ENCODE peak calls at places on chromosomes 3 and 15, in ten cellular contexts. J is HT1080, M is smooth muscle cell of the brain vasculature, T is HuH-7.5, D is esophagus squamous epithelium, I is tibial nerve, Z is iris pigment epithelial cell, A is A172, R is fibroblast of pulmonary artery, V is NCI-H2081. X is an unnamed sample.

GRCh38 chr3:70871909-70872656 is 559.6 kb upstream of the MDFIC2 start:
- DNase-seq in A (no peak), V (no peak), Z (peak), R (peak), T (no peak), J (peak), I (no peak), D (no peak), M (peak), X (peak)

GRCh38 chr3:39216176-39216790 is 23.9 kb upstream of the XIRP1 start:
- DNase-seq in R (no peak), Z (no peak), J (no peak), T (no peak), A (no peak), I (no peak), V (no peak), D (no peak), M (no peak), X (no peak)

GRCh38 chr3:76061654-76062053 is 276.3 kb upstream of the ZNF717 start:
- DNase-seq in I (no peak), A (no peak), Z (no peak), D (no peak), M (no peak), J (no peak), T (no peak), R (no peak), V (no peak), X (no peak)

GRCh38 chr3:132006605-132007204 is 28.1 kb downstream of the CPNE4 start:
- DNase-seq in T (no peak), D (no peak), I (no peak), A (peak), V (peak), R (peak), J (peak), M (no peak), Z (peak), X (peak)

GRCh38 chr15:73711526-73711925 is 27.3 kb downstream of the CD276 start:
- DNase-seq in V (no peak), J (no peak), Z (no peak), M (no peak), I (no peak), T (no peak), A (no peak), R (no peak), D (no peak), X (no peak)

GRCh38 chr3:39279745-39280517 is at the start of gene CX3CR1:
- DNase-seq in R (no peak), I (no peak), V (no peak), D (no peak), M (no peak), A (no peak), Z (no peak), J (no peak), T (no peak), X (no peak)

GRCh38 chr3:46276497-46277099 is 34.3 kb downstream of the CCR3 start:
- DNase-seq in A (peak), T (peak), R (peak), I (no peak), V (no peak), M (no peak), D (no peak), J (peak), Z (peak), X (no peak)

GRCh38 chr15:71120428-71120944 is 5.2 kb downstream of the THSD4 start:
- DNase-seq in J (no peak), M (no peak), D (no peak), R (no peak), T (no peak), Z (no peak), I (no peak), A (no peak), V (no peak), X (no peak)

GRCh38 chr15:91067026-91067425 is 33.0 kb upstream of the SV2B start:
- DNase-seq in Z (peak), D (no peak), M (no peak), T (no peak), J (peak), I (no peak), R (peak), A (peak), V (no peak), X (peak)

GRCh38 chr3:157369712-157370447 is 66.8 kb upstream of the PTX3 start:
- DNase-seq in I (no peak), M (peak), J (no peak), A (peak), T (no peak), Z (no peak), R (peak), V (peak), D (no peak), X (no peak)

GRCh38 chr3:36380171-36381031 is at the start of gene STAC:
- DNase-seq in V (peak), D (no peak), Z (no peak), J (peak), T (no peak), A (peak), I (no peak), R (no peak), M (no peak), X (no peak)

GRCh38 chr3:193906849-193907410 is 229.0 kb upstream of the HES1 start:
- DNase-seq in I (no peak), Z (no peak), A (no peak), J (no peak), V (no peak), R (no peak), T (no peak), D (no peak), M (no peak), X (no peak)

GRCh38 chr3:17070560-17070959 is 185.8 kb downstream of the PLCL2 start:
- DNase-seq in M (peak), I (no peak), A (peak), T (no peak), R (peak), Z (peak), D (no peak), J (peak), V (peak), X (peak)

GRCh38 chr3:56347219-56347871 is 120.9 kb downstream of the ERC2 start:
- DNase-seq in R (peak), A (peak), V (no peak), I (no peak), T (no peak), M (no peak), J (peak), D (no peak), Z (no peak), X (no peak)

GRCh38 chr3:172201136-172201989 is 162.0 kb downstream of the FNDC3B start:
- DNase-seq in Z (peak), A (peak), I (peak), J (peak), R (peak), D (no peak), M (peak), V (peak), T (no peak), X (peak)

GRCh38 chr3:195195321-195196209 is 75.4 kb downstream of the XXYLT1 start:
- DNase-seq in J (peak), R (no peak), A (no peak), Z (no peak), D (no peak), M (no peak), V (peak), T (no peak), I (no peak), X (no peak)

GRCh38 chr3:40573985-40574384 is 49.2 kb downstream of the ZNF621 start:
- DNase-seq in T (no peak), R (no peak), V (no peak), Z (no peak), A (no peak), M (no peak), D (no peak), J (no peak), I (no peak), X (no peak)

GRCh38 chr3:10289785-10290355 is 2.9 kb downstream of the GHRL start:
- DNase-seq in D (no peak), R (no peak), Z (no peak), T (no peak), M (no peak), A (no peak), V (no peak), J (no peak), I (no peak), X (no peak)

GRCh38 chr3:14371573-14372474 is 30.6 kb upstream of the SLC6A6 start:
- DNase-seq in Z (peak), J (peak), R (peak), T (peak), I (peak), M (no peak), D (peak), V (peak), A (peak), X (peak)

GRCh38 chr3:177633671-177634207 is 436.5 kb upstream of the TBL1XR1 start:
- DNase-seq in M (peak), I (no peak), T (no peak), A (no peak), R (peak), V (no peak), D (no peak), Z (peak), J (no peak), X (peak)

GRCh38 chr3:13338231-13338630 is 81.9 kb downstream of the NUP210 start:
- DNase-seq in J (peak), I (no peak), D (no peak), M (no peak), V (no peak), T (no peak), A (peak), Z (peak), R (no peak), X (no peak)

GRCh38 chr15:80559761-80560160 is 135.3 kb upstream of the ABHD17C start:
- DNase-seq in D (no peak), I (no peak), R (no peak), J (no peak), T (no peak), Z (no peak), A (no peak), M (no peak), V (no peak), X (no peak)

GRCh38 chr15:36605626-36606263 is 26.3 kb downstream of the CDIN1 start:
- DNase-seq in T (no peak), I (no peak), M (no peak), R (no peak), Z (no peak), V (peak), A (no peak), J (no peak), D (no peak), X (no peak)

GRCh38 chr3:128178782-128179473 is 25.6 kb downstream of the EEFSEC start:
- DNase-seq in A (no peak), Z (peak), R (no peak), T (no peak), D (no peak), M (no peak), V (no peak), J (no peak), I (no peak), X (no peak)

GRCh38 chr3:65732060-65732933 is 306.4 kb downstream of the MAGI1 start:
- DNase-seq in M (no peak), Z (peak), R (peak), T (peak), D (no peak), I (no peak), A (peak), J (peak), V (peak), X (peak)

GRCh38 chr15:100332231-100332630 is 9.5 kb downstream of the ADAMTS17 start:
- DNase-seq in D (no peak), Z (no peak), I (no peak), M (no peak), J (no peak), R (no peak), T (no peak), V (no peak), A (no peak), X (no peak)

GRCh38 chr3:55089211-55089610 is 161.4 kb upstream of the LRTM1 start:
- DNase-seq in J (no peak), D (no peak), R (peak), M (no peak), Z (peak), V (no peak), A (no peak), T (no peak), I (no peak), X (peak)

GRCh38 chr3:43394071-43394501 is 107.7 kb downstream of the SNRK start:
- DNase-seq in J (peak), Z (peak), M (peak), V (no peak), R (peak), D (no peak), I (peak), T (no peak), A (peak), X (peak)

GRCh38 chr3:158111861-158112260 is 2.0 kb downstream of the RSRC1 start:
- DNase-seq in A (no peak), J (no peak), V (no peak), M (no peak), I (no peak), Z (no peak), R (no peak), T (no peak), D (no peak), X (no peak)

GRCh38 chr15:78083687-78084358 is 6.3 kb upstream of the TBC1D2B start:
- DNase-seq in J (no peak), M (no peak), T (no peak), A (no peak), R (no peak), D (no peak), I (no peak), V (no peak), Z (no peak), X (peak)

GRCh38 chr15:29109762-29110161 is 159.9 kb downstream of the NSMCE3 start:
- DNase-seq in A (no peak), T (no peak), I (no peak), J (no peak), M (no peak), D (no peak), R (no peak), V (no peak), Z (no peak), X (no peak)

GRCh38 chr3:22443834-22444233 is 692.8 kb upstream of the ZNF385D start:
- DNase-seq in M (no peak), Z (no peak), D (no peak), I (no peak), V (no peak), J (no peak), A (no peak), R (no peak), T (no peak), X (no peak)

GRCh38 chr15:47717036-47717611 is at the start of gene SEMA6D:
- DNase-seq in T (peak), Z (peak), R (peak), D (no peak), M (peak), I (peak), V (peak), A (no peak), J (peak), X (peak)

GRCh38 chr15:82792068-82792467 is 13.8 kb downstream of the FSD2 start:
- DNase-seq in T (no peak), M (no peak), D (no peak), I (no peak), V (no peak), J (no peak), Z (no peak), R (no peak), A (no peak), X (no peak)

GRCh38 chr3:53234841-53235232 is 21.0 kb downstream of the TKT start:
- DNase-seq in R (no peak), T (no peak), I (no peak), Z (no peak), J (no peak), V (no peak), A (no peak), D (no peak), M (no peak), X (no peak)

GRCh38 chr3:122255757-122256439 is 69.2 kb upstream of the CSTA start:
- DNase-seq in D (no peak), A (no peak), Z (peak), M (no peak), R (no peak), I (no peak), V (no peak), J (no peak), T (peak), X (no peak)

GRCh38 chr3:4821975-4822374 is 157.3 kb upstream of the BHLHE40 start:
- DNase-seq in R (no peak), D (no peak), V (no peak), Z (no peak), A (no peak), J (no peak), I (no peak), M (no peak), T (no peak), X (no peak)

X was measured in foreskin fibroblast.